ENCODE peak calls at places on chromosomes 1 and 21, in seven cellular contexts. H is astrocyte, A is H9, Q is H1, X is neuronal stem cell, M is mammary epithelial cell, K is trophoblast cell. Z is an unnamed sample.

GRCh38 chr1:17093822-17094393 is 25.3 kb downstream of the PADI2 start:
- DNase-seq in H (no peak), A (no peak), Q (no peak), X (no peak), M (no peak), K (no peak), Z (no peak)

GRCh38 chr1:72670902-72671301 is 388.6 kb upstream of the NEGR1 start:
- DNase-seq in H (no peak), A (no peak), Q (no peak), X (peak; percentile 70), M (no peak), K (no peak), Z (no peak)

GRCh38 chr1:205629751-205630150 is 2.1 kb downstream of the ELK4 start:
- DNase-seq in H (no peak), A (no peak), Q (no peak), X (no peak), M (no peak), K (no peak), Z (no peak)

GRCh38 chr1:69553726-69554125 is 14.0 kb upstream of the LRRC7 start:
- DNase-seq in H (no peak), A (no peak), Q (no peak), X (no peak), M (no peak), K (no peak), Z (no peak)

GRCh38 chr21:43973634-43973955 is 38.5 kb upstream of the TRAPPC10 start:
- DNase-seq in H (no peak), A (no peak), Q (no peak), X (no peak), M (no peak), K (no peak), Z (no peak)

GRCh38 chr1:221698579-221699349 is 43.1 kb downstream of the DUSP10 start:
- DNase-seq in H (no peak), A (no peak), Q (no peak), X (no peak), M (no peak), K (peak; percentile 38), Z (no peak)

GRCh38 chr1:211198111-211198510 is 61.1 kb upstream of the RCOR3 start:
- DNase-seq in H (peak; percentile 66), A (no peak), Q (no peak), X (no peak), M (peak; percentile 58), K (peak; percentile 29), Z (peak; percentile 8)

GRCh38 chr1:247646867-247647266 is 32.7 kb downstream of the OR13G1 start:
- DNase-seq in H (no peak), A (no peak), Q (no peak), X (no peak), M (no peak), K (no peak), Z (no peak)

GRCh38 chr1:180680558-180681144 is 48.8 kb downstream of the XPR1 start:
- DNase-seq in H (peak; percentile 81), A (no peak), Q (no peak), X (no peak), M (peak; percentile 74), K (peak; percentile 17), Z (no peak)

GRCh38 chr1:51861669-51862068 is 16.9 kb downstream of the NRDC start:
- DNase-seq in H (peak; percentile 26), A (no peak), Q (no peak), X (no peak), M (no peak), K (no peak), Z (no peak)

GRCh38 chr1:192167941-192168685 is 9.9 kb downstream of the RGS18 start:
- DNase-seq in H (peak; percentile 7), A (no peak), Q (no peak), X (no peak), M (peak; percentile 49), K (no peak), Z (no peak)

GRCh38 chr1:61142726-61143500 is 60.6 kb downstream of the NFIA start:
- DNase-seq in H (no peak), A (no peak), Q (no peak), X (no peak), M (peak; percentile 28), K (no peak), Z (no peak)

GRCh38 chr1:147167361-147167760 is 4.9 kb downstream of the PRKAB2 start:
- DNase-seq in H (peak; percentile 98), A (no peak), Q (no peak), X (no peak), M (peak; percentile 96), K (peak; percentile 87), Z (peak; percentile 63)

GRCh38 chr1:242890211-242890741 is 364.8 kb downstream of the CEP170 start:
- DNase-seq in H (no peak), A (peak; percentile 84), Q (peak; percentile 51), X (peak; percentile 57), M (peak; percentile 25), K (peak; percentile 52), Z (peak; percentile 74)

GRCh38 chr1:154557939-154558609 is 388 bp downstream of the UBE2Q1 start:
- DNase-seq in H (no peak), A (no peak), Q (no peak), X (no peak), M (no peak), K (peak; percentile 64), Z (peak; percentile 72)

GRCh38 chr1:201298381-201299367 is 15.4 kb downstream of the PKP1 start:
- DNase-seq in H (no peak), A (no peak), Q (no peak), X (no peak), M (peak; percentile 63), K (no peak), Z (peak; percentile 61)

GRCh38 chr1:181119076-181119989 is 30.8 kb downstream of the IER5 start:
- DNase-seq in H (no peak), A (no peak), Q (no peak), X (no peak), M (peak; percentile 99), K (peak; percentile 99), Z (peak; percentile 73)

GRCh38 chr1:192766876-192767275 is 42.0 kb upstream of the RGS2 start:
- DNase-seq in H (no peak), A (peak; percentile 38), Q (no peak), X (no peak), M (no peak), K (no peak), Z (no peak)

GRCh38 chr1:201085902-201086735 is 26.1 kb downstream of the CACNA1S start:
- DNase-seq in H (no peak), A (peak; percentile 77), Q (peak; percentile 25), X (peak; percentile 29), M (peak; percentile 34), K (peak; percentile 88), Z (peak; percentile 70)

DNA sequence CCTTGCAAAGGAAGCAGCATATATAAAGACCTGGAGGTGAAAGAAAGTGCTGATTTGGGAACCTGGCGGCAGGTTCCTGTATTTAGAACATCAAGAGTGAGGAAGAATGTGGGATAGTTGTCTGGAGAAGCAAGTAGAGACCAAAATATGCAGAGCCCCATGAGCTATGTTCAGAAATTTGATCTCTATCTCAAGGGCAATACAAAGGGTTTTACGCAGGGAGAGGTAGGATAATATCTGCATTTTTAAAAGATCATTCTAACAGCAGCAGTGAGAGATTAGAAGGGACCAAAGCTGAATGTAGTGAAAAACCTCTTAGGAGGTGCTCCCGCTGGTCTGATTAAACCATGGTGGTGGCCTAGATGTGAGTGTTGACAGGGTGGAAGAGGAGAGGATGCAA is 453.9 kb upstream of the PKN2 start:
- DNase-seq in H (no peak), A (no peak), Q (no peak), X (no peak), M (no peak), K (peak; percentile 57), Z (no peak)
- H2AFZ ChIP-seq in H (no peak overlapping the region), A (no peak overlapping the region), Q (peak overlapping the region; percentile 58), X (no peak overlapping the region), M (no peak overlapping the region), K (no peak overlapping the region), Z (no peak overlapping the region)

GRCh38 chr1:170536924-170537551 is 5.1 kb downstream of the GORAB start:
- DNase-seq in H (no peak), A (no peak), Q (no peak), X (no peak), M (no peak), K (no peak), Z (no peak)
- H2AFZ ChIP-seq in H (no peak overlapping the region), A (no peak overlapping the region), Q (no peak overlapping the region), X (no peak overlapping the region), M (no peak overlapping the region), K (no peak overlapping the region), Z (no peak overlapping the region)

GRCh38 chr1:43531453-43531905 is 796 bp downstream of the PTPRF start:
- DNase-seq in H (no peak), A (no peak), Q (no peak), X (no peak), M (no peak), K (no peak), Z (peak; percentile 82)

GRCh38 chr1:43531906-43532584 is 1.4 kb downstream of the PTPRF start:
- DNase-seq in H (no peak), A (no peak), Q (no peak), X (no peak), M (no peak), K (peak; percentile 44), Z (no peak)

GRCh38 chr1:43533615-43534014 is 2.9 kb downstream of the PTPRF start:
- DNase-seq in H (no peak), A (no peak), Q (no peak), X (no peak), M (no peak), K (no peak), Z (no peak)

GRCh38 chr1:43534256-43534655 is 3.6 kb downstream of the PTPRF start:
- DNase-seq in H (no peak), A (no peak), Q (no peak), X (no peak), M (no peak), K (no peak), Z (no peak)

DNA sequence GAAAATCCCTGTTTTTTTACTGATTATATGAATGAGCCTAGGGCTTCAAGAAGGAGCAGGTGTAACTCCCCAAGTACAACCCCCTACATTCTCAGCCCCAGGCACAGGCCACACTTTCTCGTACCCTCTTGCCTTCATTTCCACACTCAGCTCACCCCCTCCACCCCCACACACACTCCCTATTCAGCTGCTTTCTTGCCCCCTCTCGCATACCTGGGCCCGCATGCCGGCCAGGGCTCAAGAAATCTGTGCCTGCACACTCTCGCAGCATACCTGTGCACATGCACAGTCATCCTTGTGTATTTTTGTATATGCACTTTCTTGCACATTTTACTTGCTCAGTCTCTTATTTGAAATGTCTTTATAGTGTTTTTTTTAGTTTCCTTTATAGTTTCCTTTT is 2.0 kb downstream of the PTPRF start:
- DNase-seq in H (no peak), A (no peak), Q (no peak), X (no peak), M (no peak), K (peak; percentile 66), Z (no peak)
- H2AFZ ChIP-seq in H (no peak overlapping the region), A (no peak overlapping the region), Q (no peak overlapping the region), X (no peak overlapping the region), M (no peak overlapping the region), K (no peak overlapping the region), Z (no peak overlapping the region)

DNA sequence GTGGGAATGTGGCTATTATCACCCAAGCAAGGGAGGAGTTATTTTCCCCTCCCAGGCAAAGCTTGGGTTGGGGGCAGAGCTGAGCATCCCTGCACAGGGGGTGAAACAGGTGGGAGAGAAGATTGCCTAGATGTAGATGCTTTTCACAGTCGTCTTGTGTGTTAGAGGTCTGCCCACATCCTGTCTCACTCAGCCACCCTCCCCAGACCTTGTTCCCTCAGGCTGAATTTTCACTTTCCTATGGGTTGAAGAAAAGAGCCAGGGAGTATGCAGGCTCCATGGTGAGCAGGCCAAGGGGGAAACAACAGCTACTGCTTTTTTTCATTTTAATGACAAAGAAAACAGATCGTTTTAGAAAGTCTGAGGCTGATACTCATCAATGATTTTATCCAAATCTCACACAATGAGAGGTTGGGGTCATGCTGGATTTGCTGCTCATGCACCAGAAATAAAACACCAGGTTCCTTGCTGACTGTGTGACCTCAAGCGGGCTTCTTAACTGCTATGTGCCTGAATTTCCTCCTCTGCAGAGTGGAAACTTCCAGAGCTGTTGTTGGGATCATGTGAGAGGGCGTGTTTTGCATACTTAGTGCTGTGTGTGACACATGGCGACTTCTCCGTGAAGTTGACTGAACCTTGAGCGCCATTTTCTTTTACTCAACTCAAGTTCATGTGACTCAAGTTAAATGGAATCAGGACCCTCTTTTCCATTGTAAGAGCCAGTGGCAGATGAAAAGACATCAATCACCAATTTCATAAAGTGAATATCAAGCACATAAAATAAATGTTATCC is 223.8 kb downstream of the KIF26B start:
- DNase-seq in H (no peak), A (peak; percentile 46), Q (peak; percentile 53), X (no peak), M (peak; percentile 10), K (peak; percentile 40), Z (no peak)
- H2AFZ ChIP-seq in H (no peak overlapping the region), A (no peak overlapping the region), Q (peak overlapping the region; percentile 48), X (peak overlapping the region; percentile 27), M (no peak overlapping the region), K (no peak overlapping the region), Z (no peak overlapping the region)